ENCODE peak calls at places on chromosomes 11 and 22, in four cellular contexts. H is GM12878, T is HepG2, U is H1. F is an unnamed sample. For H3K9me3, the result is how much of the 10 kb centered on the place peaks cover.

GRCh38 chr11:60875856-60876485 is 8.6 kb downstream of the ZP1 start:
- DNase-seq in H (no peak), U (no peak), T (no peak), F (no peak)

GRCh38 chr11:57307666-57308270 is 17.0 kb downstream of the TNKS1BP1 start:
- DNase-seq in H (no peak), T (no peak), U (no peak), F (no peak)

GRCh38 chr22:35544189-35544588 is 3.6 kb downstream of the RASD2 start:
- DNase-seq in U (no peak), T (no peak), H (no peak), F (no peak)

GRCh38 chr11:106971864-106972263 is 46.4 kb downstream of the GUCY1A2 start:
- DNase-seq in U (no peak), H (no peak), T (no peak), F (no peak)

GRCh38 chr11:18633256-18634139 is 644 bp downstream of the SPTY2D1 start:
- DNase-seq in T (no peak), U (no peak), H (peak), F (no peak)

GRCh38 chr11:74686792-74687191 is 44.4 kb downstream of the CHRDL2 start:
- DNase-seq in H (no peak), U (no peak), T (no peak), F (no peak)

GRCh38 chr11:90204832-90205646 is 17.8 kb downstream of the CHORDC1 start:
- DNase-seq in H (no peak), U (no peak), T (peak), F (no peak)

GRCh38 chr11:14075118-14075601 is 112.6 kb downstream of the SPON1 start:
- DNase-seq in U (no peak), T (no peak), H (no peak), F (no peak)

GRCh38 chr22:42342426-42343135 is 72.1 kb upstream of the TCF20 start:
- DNase-seq in T (no peak), H (no peak), U (no peak), F (no peak)

GRCh38 chr11:44817207-44817944 is 90.6 kb downstream of the TSPAN18 start:
- DNase-seq in H (no peak), U (no peak), T (no peak), F (no peak)

GRCh38 chr11:17649696-17650600 is 69.4 kb upstream of the MYOD1 start:
- DNase-seq in H (no peak), T (peak), U (no peak), F (peak)

GRCh38 chr22:26590525-26590858 is 560 bp upstream of the TPST2 start:
- DNase-seq in H (no peak), U (no peak), T (peak), F (no peak)

GRCh38 chr11:122317337-122317736 is 201.3 kb upstream of the BLID start:
- DNase-seq in T (no peak), H (no peak), U (no peak), F (no peak)

GRCh38 chr11:95499516-95500135 is 268.6 kb upstream of the SESN3 start:
- DNase-seq in T (no peak), U (no peak), H (no peak), F (no peak)

GRCh38 chr11:67606150-67606476 is 623 bp upstream of the NDUFV1 start:
- DNase-seq in H (no peak), U (no peak), T (no peak), F (no peak)

GRCh38 chr22:47053865-47054185 is 291.4 kb downstream of the TBC1D22A start:
- DNase-seq in T (no peak), U (no peak), H (no peak), F (no peak)

GRCh38 chr11:65714433-65714832 is 2.4 kb downstream of the KAT5 start:
- DNase-seq in U (no peak), H (no peak), T (no peak), F (no peak)

GRCh38 chr11:131668867-131669780 is 298.7 kb downstream of the NTM start:
- DNase-seq in U (peak), T (peak), H (no peak), F (peak)

GRCh38 chr22:27990879-27991278 is 71.8 kb upstream of the PITPNB start:
- DNase-seq in H (no peak), U (peak), T (peak), F (peak)

GRCh38 chr22:32206774-32207758 is 2.2 kb upstream of the RFPL2 start:
- DNase-seq in H (no peak), U (peak), T (peak), F (no peak)

GRCh38 chr11:73875840-73876239 is 806 bp downstream of the COA4 start:
- DNase-seq in U (no peak), H (no peak), T (no peak), F (no peak)

GRCh38 chr11:119782673-119783072 is 53.7 kb upstream of the NECTIN1 start:
- DNase-seq in U (no peak), H (no peak), T (no peak), F (no peak)

GRCh38 chr22:37566329-37566837 is 6.1 kb downstream of the CDC42EP1 start:
- DNase-seq in H (no peak), T (no peak), U (no peak), F (no peak)

GRCh38 chr11:118353084-118353710 is 6.2 kb upstream of the UBE4A start:
- DNase-seq in T (no peak), U (no peak), H (no peak), F (no peak)

GRCh38 chr11:17102447-17102846 is 25.0 kb upstream of the RPS13 start:
- DNase-seq in T (no peak), H (no peak), U (no peak), F (no peak)

GRCh38 chr22:36073476-36073875 is 44.9 kb upstream of the RBFOX2 start:
- DNase-seq in H (no peak), T (no peak), U (no peak), F (no peak)

GRCh38 chr11:43376594-43376993 is 17.9 kb downstream of the TTC17 start:
- DNase-seq in T (peak), H (no peak), U (no peak), F (no peak)

GRCh38 chr11:31779268-31779879 is 31.7 kb downstream of the PAX6 start:
- DNase-seq in H (no peak), U (no peak), T (no peak), F (no peak)

GRCh38 chr11:75558939-75559843 is 2.9 kb upstream of the SERPINH1 start:
- DNase-seq in T (no peak), U (no peak), H (no peak), F (no peak)

GRCh38 chr11:74380746-74381439 is 17.3 kb downstream of the PGM2L1 start:
- DNase-seq in U (no peak), H (no peak), T (no peak), F (no peak)

GRCh38 chr11:107563702-107564101 is 1.8 kb downstream of the ALKBH8 start:
- DNase-seq in U (no peak), T (peak), H (no peak), F (no peak)

GRCh38 chr22:25159028-25159427 is 40.6 kb upstream of the CRYBB3 start:
- DNase-seq in U (no peak), H (no peak), T (no peak), F (no peak)

GRCh38 chr22:38981659-38982007 is 514 bp upstream of the APOBEC3B start:
- DNase-seq in H (no peak), U (no peak), T (no peak), F (no peak)

GRCh38 chr11:108890482-108891092 is 225.7 kb downstream of the DDX10 start:
- DNase-seq in T (no peak), H (no peak), U (no peak), F (no peak)

GRCh38 chr22:37762389-37762836 is 45.3 kb upstream of the GCAT start:
- DNase-seq in U (no peak), H (no peak), T (no peak), F (no peak)

GRCh38 chr11:111540114-111540920 is at the start of gene LAYN:
- DNase-seq in U (peak), T (no peak), H (no peak), F (no peak)

GRCh38 chr11:111539426-111540113 is 950 bp upstream of the LAYN start:
- DNase-seq in T (no peak), H (no peak), U (no peak), F (no peak)

GRCh38 chr11:111541209-111542061 is 915 bp downstream of the LAYN start:
- DNase-seq in U (peak), H (no peak), T (no peak), F (no peak)

GRCh38 chr11:111542606-111543275 is 2.2 kb downstream of the LAYN start:
- DNase-seq in U (no peak), T (no peak), H (no peak), F (no peak)

GRCh38 chr11:111540921-111541208 is 345 bp downstream of the LAYN start:
- DNase-seq in H (no peak), U (no peak), T (no peak), F (no peak)
- TF ChIP-seq SUZ12 in H (no peak), U (peak), T (no peak), F (no peak)

GRCh38 chr22:49331878-49332277 is 495.8 kb downstream of the BRD1 start:
- DNase-seq in T (no peak), H (no peak), U (peak), F (no peak)
- H3K9me3 ChIP-seq in T (under half), H (under half), U (under half), F (under half)

GRCh38 chr22:20904008-20904979 is 12.9 kb upstream of the CRKL start:
- DNase-seq in H (no peak), U (no peak), T (peak), F (no peak)
- TF ChIP-seq SUZ12 in H (no peak), U (no peak), T (no peak), F (no peak)

GRCh38 chr22:49487950-49488349 is 339.7 kb downstream of the BRD1 start:
- DNase-seq in T (no peak), U (peak), H (no peak), F (peak)
- H3K9me3 ChIP-seq in T (under half), U (under half), H (under half), F (under half)

F was measured in NT2/D1.